ENCODE peak calls at places on chromosomes 5 and 9, in eight cellular contexts. Y is K562, U is stomach, M is transverse colon, H is GM23338, R is SK-N-SH, S is HCT116, X is SK-N-MC. D is an unnamed sample.
A peak's percentile ranks its signal among the peaks of the same experiment; 100 is the strongest.

GRCh38 chr9:107242073-107243063 is 40.7 kb upstream of the RAD23B start:
- DNase-seq in Y (no peak), U (no peak), M (no peak), H (no peak), R (no peak), S (no peak), X (no peak), D (no peak)

GRCh38 chr5:82863260-82863659 is 213.9 kb downstream of the TMEM167A start:
- DNase-seq in Y (no peak), U (no peak), M (no peak), H (peak; percentile 22), R (no peak), S (no peak), X (no peak), D (no peak)

GRCh38 chr5:7576023-7576715 is 180.2 kb downstream of the ADCY2 start:
- DNase-seq in Y (no peak), U (no peak), M (peak; percentile 13), H (no peak), R (no peak), S (no peak), X (no peak), D (no peak)

GRCh38 chr5:74865799-74866652 is at the start of gene FAM169A:
- DNase-seq in Y (no peak), U (peak; percentile 58), M (peak; percentile 51), H (peak; percentile 77), R (peak; percentile 87), S (no peak), X (no peak), D (no peak)

GRCh38 chr5:156755421-156756087 is 94.5 kb upstream of the PPP1R2B start:
- DNase-seq in Y (no peak), U (no peak), M (no peak), H (no peak), R (no peak), S (no peak), X (no peak), D (no peak)

GRCh38 chr5:57887851-57888621 is 405.4 kb upstream of the ACTBL2 start:
- DNase-seq in Y (no peak), U (peak; percentile 34), M (peak; percentile 42), H (peak; percentile 74), R (peak; percentile 61), S (peak; percentile 61), X (no peak), D (no peak)

GRCh38 chr9:70594546-70594945 is 180.1 kb upstream of the KLF9 start:
- DNase-seq in Y (no peak), U (no peak), M (no peak), H (no peak), R (no peak), S (no peak), X (no peak), D (no peak)

GRCh38 chr9:69019808-69020207 is 5.9 kb upstream of the PRKACG start:
- DNase-seq in Y (peak; percentile 53), U (no peak), M (no peak), H (no peak), R (no peak), S (no peak), X (no peak), D (no peak)

GRCh38 chr9:32581512-32582143 is 8.7 kb upstream of the NDUFB6 start:
- DNase-seq in Y (no peak), U (no peak), M (no peak), H (peak; percentile 86), R (peak; percentile 60), S (peak; percentile 71), X (peak; percentile 74), D (no peak)

GRCh38 chr9:98860871-98861293 is 53.4 kb downstream of the GALNT12 start:
- DNase-seq in Y (no peak), U (peak; percentile 31), M (peak; percentile 44), H (peak; percentile 28), R (peak; percentile 49), S (no peak), X (no peak), D (no peak)

GRCh38 chr5:76114192-76114795 is 31.1 kb downstream of the SV2C start:
- DNase-seq in Y (no peak), U (peak; percentile 75), M (peak; percentile 80), H (peak; percentile 50), R (peak; percentile 20), S (no peak), X (no peak), D (no peak)

GRCh38 chr5:56099346-56099745 is 104.6 kb upstream of the IL6ST start:
- DNase-seq in Y (no peak), U (no peak), M (no peak), H (no peak), R (peak; percentile 49), S (no peak), X (peak; percentile 35), D (no peak)

GRCh38 chr5:4874097-4874496 is 266.0 kb upstream of the ADAMTS16 start:
- DNase-seq in Y (no peak), U (no peak), M (no peak), H (no peak), R (no peak), S (no peak), X (no peak), D (no peak)

GRCh38 chr5:79069488-79070001 is at the start of the genes BHMT2 and DMGDH:
- DNase-seq in Y (no peak), U (no peak), M (peak; percentile 8), H (peak; percentile 56), R (peak; percentile 20), S (no peak), X (no peak), D (no peak)

GRCh38 chr9:68500457-68501158 is 40.1 kb downstream of the TMEM252 start:
- DNase-seq in Y (no peak), U (no peak), M (no peak), H (peak; percentile 3), R (no peak), S (no peak), X (no peak), D (no peak)

GRCh38 chr5:32160228-32160627 is 13.9 kb downstream of the GOLPH3 start:
- DNase-seq in Y (no peak), U (no peak), M (no peak), H (no peak), R (no peak), S (no peak), X (no peak), D (no peak)

GRCh38 chr5:136439367-136439766 is 74.0 kb upstream of the TRPC7 start:
- DNase-seq in Y (no peak), U (no peak), M (no peak), H (no peak), R (no peak), S (no peak), X (no peak), D (no peak)
- TF ChIP-seq POLR2AphosphoS5 in Y (no peak), U (no peak), M (no peak), H (no peak), R (no peak), S (no peak), X (no peak), D (no peak)

DNA sequence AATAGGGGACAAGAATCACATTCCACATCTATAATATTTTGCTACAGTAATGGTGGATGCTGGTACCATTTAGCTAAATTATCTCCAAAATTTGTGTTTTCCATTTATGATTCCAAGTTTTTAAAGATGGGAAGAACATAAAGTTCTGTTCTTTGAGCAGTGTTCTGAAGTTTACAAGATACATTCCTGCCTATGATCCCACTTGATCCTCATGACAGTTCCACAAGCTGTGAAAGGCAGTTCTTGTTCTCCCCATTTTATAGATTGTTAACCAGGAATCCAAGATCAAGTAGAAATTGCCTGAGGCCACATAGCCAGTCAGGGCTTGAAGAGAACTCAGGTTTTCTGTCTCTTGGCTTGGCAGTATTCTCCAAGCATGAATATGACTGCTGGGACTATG is 257.3 kb downstream of the NR3C1 start:
- DNase-seq in Y (no peak), U (no peak), M (no peak), H (no peak), R (no peak), S (no peak), X (no peak), D (no peak)
- TF ChIP-seq POLR2AphosphoS5 in Y (no peak), U (no peak), M (peak; percentile 22), H (no peak), R (no peak), S (no peak), X (no peak), D (no peak)

DNA sequence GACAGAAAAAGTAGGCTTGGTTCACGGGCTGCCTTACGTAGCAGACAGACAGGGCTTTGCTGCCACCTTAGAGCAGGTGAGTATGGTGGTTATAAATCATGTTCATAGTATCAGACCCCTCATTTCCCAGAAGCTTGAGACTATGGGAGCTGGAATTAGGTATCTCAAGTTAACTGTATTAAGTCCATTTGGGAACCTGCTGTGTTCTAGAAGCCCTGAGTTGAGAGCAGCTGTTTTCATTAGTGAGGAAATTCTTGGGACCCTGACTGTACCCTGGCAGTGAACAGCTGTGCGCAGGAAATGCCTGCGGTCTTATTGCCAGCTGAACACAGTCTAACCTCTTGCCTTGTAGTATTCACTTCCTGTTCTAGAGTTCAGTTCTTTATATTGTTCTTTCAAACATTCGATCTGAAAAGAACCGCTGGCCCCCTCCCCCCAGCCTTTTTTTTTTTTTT is 29.8 kb downstream of the UGCG start:
- DNase-seq in Y (no peak), U (no peak), M (peak; percentile 64), H (no peak), R (no peak), S (no peak), X (peak; percentile 97), D (no peak)
- TF ChIP-seq POLR2AphosphoS5 in Y (no peak), U (peak; percentile 54), M (peak; percentile 56), H (no peak), R (no peak), S (no peak), X (peak; percentile 76), D (no peak)

GRCh38 chr9:129170229-129170628 is 7.8 kb downstream of the IER5L start:
- DNase-seq in Y (no peak), U (no peak), M (no peak), H (no peak), R (no peak), S (peak; percentile 48), X (no peak), D (no peak)

GRCh38 chr9:129164246-129164930 is 13.7 kb downstream of the IER5L start:
- DNase-seq in Y (no peak), U (peak; percentile 67), M (peak; percentile 62), H (peak; percentile 63), R (no peak), S (no peak), X (no peak), D (no peak)

GRCh38 chr9:129165198-129165597 is 12.9 kb downstream of the IER5L start:
- DNase-seq in Y (no peak), U (no peak), M (no peak), H (no peak), R (no peak), S (no peak), X (no peak), D (no peak)

GRCh38 chr9:129163753-129164152 is 14.3 kb downstream of the IER5L start:
- DNase-seq in Y (no peak), U (no peak), M (no peak), H (no peak), R (no peak), S (no peak), X (no peak), D (no peak)

DNA sequence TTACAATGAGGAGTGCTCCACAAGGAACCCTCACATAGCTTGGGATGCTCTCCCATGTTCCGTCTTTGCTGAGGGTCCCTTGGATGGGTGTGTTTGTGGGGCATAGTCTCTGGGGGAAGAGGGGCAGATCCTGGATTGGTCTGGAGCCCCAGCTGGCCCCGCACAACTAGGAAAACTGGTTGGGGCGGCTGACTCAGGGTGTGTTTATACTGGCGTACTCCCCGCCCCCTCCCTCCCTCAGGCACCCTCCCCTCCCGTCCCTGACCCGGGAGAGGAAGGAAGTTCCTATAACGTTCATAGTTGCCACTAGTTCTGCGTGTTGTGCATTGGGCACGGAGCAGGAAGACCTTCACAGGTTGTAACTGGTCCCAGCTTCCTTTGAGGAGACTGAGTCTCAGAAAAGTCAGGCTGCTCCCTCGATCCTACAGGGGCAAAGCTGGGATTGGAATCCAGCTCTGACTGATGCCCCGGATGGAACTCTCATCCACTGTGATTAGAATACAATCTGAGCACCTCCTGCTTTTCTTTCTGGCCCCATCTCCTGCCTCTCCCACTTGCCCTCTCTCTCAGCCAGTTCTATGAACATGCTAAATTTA is 11.0 kb downstream of the IER5L start:
- DNase-seq in Y (peak; percentile 89), U (peak; percentile 95), M (peak; percentile 92), H (peak; percentile 87), R (no peak), S (peak; percentile 63), X (no peak), D (no peak)
- TF ChIP-seq POLR2AphosphoS5 in Y (no peak), U (peak; percentile 87), M (peak; percentile 84), H (peak; percentile 37), R (peak; percentile 36), S (peak; percentile 98), X (no peak), D (no peak)